ENCODE peak calls at places on chromosome 19, in eight cellular contexts. V is fibroblast of the aortic adventitia, T is IMR-90, X is left ventricle myocardium inferior, H is right atrium auricular region, L is HCT116, W is cardiac fibroblast, K is sigmoid colon. Z is an unnamed sample.

GRCh38 chr19:35088514-35088913 is 27.1 kb upstream of the FXYD3 start:
- DNase-seq in H (no peak), W (peak; percentile 85), T (peak; percentile 87), V (peak; percentile 46), X (no peak), K (no peak), L (no peak), Z (peak; percentile 68)

GRCh38 chr19:18975864-18976263 is 34.8 kb upstream of the HOMER3 start:
- DNase-seq in K (no peak), L (no peak), T (no peak), W (no peak), V (no peak), H (no peak), X (no peak), Z (no peak)

GRCh38 chr19:10193666-10194499 is 870 bp downstream of the DNMT1 start:
- DNase-seq in V (peak; percentile 70), H (peak; percentile 59), T (peak; percentile 76), K (no peak), X (no peak), W (peak; percentile 69), L (no peak), Z (peak; percentile 40)

GRCh38 chr19:5661483-5661882 is 18.8 kb downstream of the MICOS13 start:
- DNase-seq in W (no peak), V (no peak), L (no peak), H (no peak), X (no peak), T (no peak), K (no peak), Z (no peak)

GRCh38 chr19:5691205-5691929 is 1.3 kb downstream of the RPL36 start:
- DNase-seq in L (no peak), W (peak; percentile 61), V (peak; percentile 78), T (peak; percentile 31), X (peak; percentile 81), K (peak; percentile 89), H (peak; percentile 79), Z (peak; percentile 73)

GRCh38 chr19:14081797-14082674 is 3.5 kb downstream of the C19orf67 start:
- DNase-seq in V (no peak), T (peak; percentile 27), L (no peak), K (peak; percentile 80), X (peak; percentile 45), W (no peak), H (peak; percentile 61), Z (no peak)

GRCh38 chr19:38037151-38037611 is 130.2 kb downstream of the SIPA1L3 start:
- DNase-seq in T (no peak), X (no peak), V (no peak), L (no peak), K (no peak), W (no peak), H (no peak), Z (no peak)

GRCh38 chr19:55376381-55376933 is at the start of gene TMEM190:
- DNase-seq in H (no peak), V (no peak), W (no peak), L (no peak), X (no peak), K (no peak), T (no peak), Z (no peak)

GRCh38 chr19:41195675-41196497 is 2.9 kb downstream of the CYP2S1 start:
- DNase-seq in K (no peak), L (no peak), V (peak; percentile 46), H (no peak), T (peak; percentile 86), W (peak; percentile 61), X (no peak), Z (no peak)

GRCh38 chr19:12788682-12789097 is 2.6 kb upstream of the JUNB start:
- DNase-seq in L (no peak), H (peak; percentile 88), K (peak; percentile 94), W (peak; percentile 81), X (peak; percentile 87), T (peak; percentile 75), V (peak; percentile 75), Z (peak; percentile 77)

GRCh38 chr19:19822148-19822429 is 539 bp upstream of the ZNF506 start:
- DNase-seq in T (no peak), X (no peak), W (no peak), H (peak; percentile 64), L (no peak), K (peak; percentile 70), V (no peak), Z (no peak)

GRCh38 chr19:7871280-7871529 is 3.0 kb downstream of the PRR36 start:
- DNase-seq in K (no peak), T (no peak), L (no peak), V (no peak), W (no peak), X (no peak), H (no peak), Z (no peak)

GRCh38 chr19:6739390-6739883 is at the start of gene TRIP10:
- DNase-seq in T (peak; percentile 72), X (peak; percentile 89), K (peak; percentile 94), L (no peak), V (peak; percentile 78), H (peak; percentile 91), W (peak; percentile 82), Z (peak; percentile 83)

GRCh38 chr19:3949997-3950859 is 17.4 kb downstream of the NMRK2 start:
- DNase-seq in K (peak; percentile 66), X (no peak), H (no peak), T (no peak), L (no peak), V (no peak), W (no peak), Z (no peak)

GRCh38 chr19:38266070-38266469 is 1.7 kb downstream of the SPINT2 start:
- DNase-seq in H (no peak), X (no peak), L (no peak), W (no peak), K (no peak), V (no peak), T (no peak), Z (no peak)

DNA sequence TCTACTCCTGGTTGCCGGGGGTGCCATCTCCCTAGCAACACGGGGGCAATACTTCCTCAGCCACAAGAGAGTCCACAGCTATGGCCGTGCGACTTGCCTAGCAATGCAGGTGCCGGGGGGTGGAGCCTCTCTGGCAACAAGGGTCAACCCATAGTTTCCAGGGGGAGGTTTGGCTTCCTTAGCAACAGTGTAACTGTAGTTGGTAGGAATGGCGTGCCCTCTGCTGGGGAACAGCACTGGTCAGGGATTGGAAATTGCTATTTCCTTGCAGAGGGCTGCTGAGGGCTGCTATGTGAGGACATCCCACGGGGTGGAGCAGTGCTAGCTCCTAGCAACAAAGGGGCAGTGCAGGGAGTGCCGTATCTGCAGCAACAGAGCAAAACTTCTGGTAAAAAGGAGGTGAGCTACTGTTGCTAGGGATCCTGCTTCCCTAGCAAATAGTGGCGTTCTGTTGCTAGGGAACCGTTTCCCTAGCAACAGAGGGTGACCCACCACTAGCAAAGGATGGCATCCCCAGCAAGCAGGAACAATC is 7.0 kb upstream of the TMC4 start:
- DNase-seq in K (no peak), X (no peak), V (peak; percentile 35), W (peak; percentile 61), H (no peak), L (no peak), T (peak; percentile 60), Z (peak; percentile 72)
- TF ChIP-seq CTCF in K (no peak), X (peak; percentile 14), V (peak; percentile 21), W (peak; percentile 44), H (peak; percentile 14), L (peak; percentile 23), T (peak; percentile 48), Z (peak; percentile 48)

DNA sequence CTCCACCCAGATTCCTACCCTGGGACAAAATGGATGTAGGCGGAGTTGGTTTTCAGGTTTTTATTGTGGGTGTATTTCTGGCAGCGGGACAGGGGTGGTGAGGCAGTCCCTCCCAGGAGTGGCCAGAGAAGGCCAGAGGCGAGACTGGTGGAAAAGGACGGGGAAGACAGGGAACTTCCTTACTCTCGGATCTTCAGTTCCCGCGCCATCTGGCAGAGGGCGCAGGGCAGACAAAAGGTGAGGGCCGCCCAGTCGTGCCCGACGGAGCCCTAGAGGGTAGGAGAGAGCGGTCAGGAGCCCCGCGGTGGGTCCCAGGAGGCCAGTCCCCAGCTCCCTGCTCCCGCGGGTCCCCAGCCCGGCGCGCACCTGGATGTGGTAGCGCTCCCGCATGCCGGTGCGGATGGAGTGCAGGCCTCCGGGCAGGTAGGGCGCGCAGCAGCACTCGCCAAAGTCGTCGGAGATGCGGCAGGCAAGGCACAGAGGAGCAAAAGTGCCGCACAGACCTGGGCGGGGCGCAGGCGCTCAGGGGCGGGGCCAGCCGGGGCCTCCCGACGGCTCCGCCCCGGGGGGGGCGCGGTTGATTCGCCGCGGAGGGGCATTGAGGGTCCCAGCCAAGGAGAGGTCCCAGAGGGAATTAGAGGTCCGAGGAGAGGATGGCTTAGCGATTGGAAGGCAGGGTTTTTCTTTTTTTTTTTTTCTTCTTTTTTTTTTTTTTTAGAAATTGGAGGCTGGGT is 3.0 kb downstream of the CNFN start:
- DNase-seq in X (peak; percentile 53), V (peak; percentile 33), W (peak; percentile 45), L (peak; percentile 73), H (peak; percentile 61), T (peak; percentile 33), K (peak; percentile 74), Z (peak; percentile 47)
- H3K4me3 ChIP-seq in X (peak overlapping the region; percentile 67), V (peak overlapping the region; percentile 56), W (peak overlapping the region; percentile 47), L (peak overlapping the region; percentile 62), H (peak overlapping the region; percentile 51), T (peak overlapping the region; percentile 22), K (peak overlapping the region; percentile 29), Z (peak overlapping the region; percentile 41)

DNA sequence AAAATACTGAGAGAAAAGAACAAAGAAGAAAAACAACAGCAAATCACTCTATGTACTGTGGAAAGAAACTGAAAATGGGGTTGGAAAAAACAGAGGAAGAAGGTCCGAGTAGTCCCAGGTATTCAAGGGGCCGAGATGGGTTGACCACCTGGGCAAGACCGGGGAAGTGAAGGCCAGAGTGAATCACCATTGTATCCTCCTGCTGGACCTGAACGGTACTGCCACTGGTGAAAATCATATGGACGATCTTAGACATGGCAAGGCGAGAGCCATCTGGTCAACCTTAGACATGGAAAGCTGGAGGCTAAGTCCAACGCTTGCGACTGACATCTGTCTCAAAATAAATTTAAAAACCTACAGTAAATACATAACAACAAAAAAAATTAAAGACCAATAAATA is 44.4 kb upstream of the ZNF91 start:
- DNase-seq in T (no peak), W (no peak), V (no peak), L (no peak), H (no peak), X (no peak), K (no peak), Z (no peak)
- TF ChIP-seq CTCF in T (no peak), W (peak; percentile 49), V (peak; percentile 47), L (peak; percentile 33), H (no peak), X (peak; percentile 26), K (no peak), Z (peak; percentile 27)

GRCh38 chr19:1205114-1206062 is at the start of gene STK11:
- DNase-seq in K (peak; percentile 99), L (peak; percentile 89), V (peak; percentile 94), X (peak; percentile 100), T (peak; percentile 94), W (peak; percentile 97), H (peak; percentile 99), Z (peak; percentile 97)

GRCh38 chr19:1206733-1207301 is 1.2 kb downstream of the STK11 start:
- DNase-seq in H (no peak), V (peak; percentile 26), W (peak; percentile 16), K (no peak), L (no peak), T (no peak), X (no peak), Z (no peak)

GRCh38 chr19:1211494-1212234 is 6.1 kb downstream of the STK11 start:
- DNase-seq in V (no peak), L (no peak), H (no peak), W (no peak), K (no peak), X (no peak), T (no peak), Z (no peak)

GRCh38 chr19:1210227-1210538 is 4.6 kb downstream of the STK11 start:
- DNase-seq in T (no peak), W (no peak), V (no peak), H (no peak), L (no peak), K (no peak), X (no peak), Z (no peak)

GRCh38 chr19:1206063-1206732 is 620 bp downstream of the STK11 start:
- DNase-seq in W (no peak), L (no peak), K (no peak), V (no peak), H (no peak), T (no peak), X (no peak), Z (no peak)
- H3K4me3 ChIP-seq in W (peak overlapping the region; percentile 76), L (peak overlapping the region; percentile 82), K (peak overlapping the region; percentile 74), V (peak overlapping the region; percentile 82), H (peak overlapping the region; percentile 79), T (peak overlapping the region; percentile 71), X (peak overlapping the region; percentile 79), Z (peak overlapping the region; percentile 73)

Z was measured in fibroblast of pulmonary artery.